ENCODE peak calls at places on chromosomes 13 and 19, in ten cellular contexts. D, C, P, V, B, U, N, Q, X and A are unnamed samples. For H3K4me1 and H3K27me3, the result is how much of the 10 kb centered on the place peaks cover.

GRCh38 chr19:34217952-34218817 is 36.2 kb upstream of the GARRE1 start:
- DNase-seq in D (no peak), C (no peak), P (no peak), V (no peak), B (no peak), U (peak), N (peak), Q (no peak), X (no peak), A (peak)

GRCh38 chr19:46386996-46387712 is 26.2 kb downstream of the CCDC8 start:
- DNase-seq in D (peak), C (no peak), P (no peak), V (no peak), B (no peak), U (no peak), N (no peak), Q (no peak), X (peak), A (no peak)

GRCh38 chr19:53828531-53828930 is 4.4 kb upstream of the NLRP12 start:
- DNase-seq in D (no peak), C (no peak), P (no peak), V (no peak), B (no peak), U (no peak), N (no peak), Q (no peak), X (no peak), A (no peak)

GRCh38 chr13:20702945-20703784 is at the start of gene IL17D:
- DNase-seq in D (no peak), C (peak), P (no peak), V (no peak), B (no peak), U (no peak), N (no peak), Q (peak), X (no peak), A (peak)

GRCh38 chr13:23159205-23159586 is 21.6 kb upstream of the SGCG start:
- DNase-seq in D (no peak), C (peak), P (peak), V (no peak), B (peak), U (no peak), N (peak), Q (peak), X (peak), A (no peak)

GRCh38 chr19:47704656-47705055 is 8.6 kb upstream of the EHD2 start:
- DNase-seq in D (no peak), C (no peak), P (no peak), V (no peak), B (no peak), U (no peak), N (no peak), Q (no peak), X (no peak), A (no peak)

GRCh38 chr13:68759617-68760016 is 1348.0 kb upstream of the ATXN8OS start:
- DNase-seq in D (no peak), C (no peak), P (no peak), V (no peak), B (no peak), U (no peak), N (no peak), Q (no peak), X (no peak), A (no peak)

GRCh38 chr13:97348569-97349100 is 85.3 kb upstream of the RAP2A start:
- DNase-seq in D (no peak), C (no peak), P (no peak), V (no peak), B (no peak), U (no peak), N (no peak), Q (no peak), X (no peak), A (no peak)

GRCh38 chr19:13095934-13096890 is 6.4 kb downstream of the LYL1 start:
- DNase-seq in D (no peak), C (peak), P (peak), V (no peak), B (no peak), U (peak), N (no peak), Q (peak), X (peak), A (peak)

GRCh38 chr13:92896842-92897241 is 329.8 kb upstream of the GPC6 start:
- DNase-seq in D (no peak), C (peak), P (no peak), V (no peak), B (peak), U (no peak), N (peak), Q (peak), X (no peak), A (no peak)

GRCh38 chr19:47507031-47507430 is 7.8 kb downstream of the NAPA start:
- DNase-seq in D (peak), C (peak), P (no peak), V (no peak), B (no peak), U (no peak), N (no peak), Q (no peak), X (no peak), A (no peak)

GRCh38 chr19:44747739-44748425 is 626 bp upstream of the BCL3 start:
- DNase-seq in D (peak), C (peak), P (peak), V (no peak), B (no peak), U (peak), N (peak), Q (peak), X (peak), A (peak)

GRCh38 chr13:40629678-40630384 is 36.6 kb downstream of the FOXO1 start:
- DNase-seq in D (no peak), C (no peak), P (no peak), V (no peak), B (no peak), U (no peak), N (no peak), Q (no peak), X (no peak), A (no peak)

GRCh38 chr19:48473161-48473966 is 4.2 kb downstream of the CYTH2 start:
- DNase-seq in D (no peak), C (no peak), P (no peak), V (no peak), B (no peak), U (no peak), N (no peak), Q (peak), X (no peak), A (no peak)

GRCh38 chr19:48329167-48329891 is 4.0 kb downstream of the EMP3 start:
- DNase-seq in D (peak), C (no peak), P (no peak), V (no peak), B (no peak), U (no peak), N (peak), Q (peak), X (no peak), A (peak)

GRCh38 chr19:2613507-2614295 is 88.8 kb downstream of the GNG7 start:
- DNase-seq in D (no peak), C (peak), P (peak), V (no peak), B (peak), U (no peak), N (peak), Q (peak), X (no peak), A (peak)

GRCh38 chr13:20127263-20127562 is 33.6 kb downstream of the GJA3 start:
- DNase-seq in D (no peak), C (no peak), P (no peak), V (no peak), B (no peak), U (no peak), N (no peak), Q (no peak), X (no peak), A (no peak)

GRCh38 chr13:45809810-45810394 is 41.7 kb downstream of the SIAH3 start:
- DNase-seq in D (no peak), C (no peak), P (no peak), V (no peak), B (no peak), U (no peak), N (no peak), Q (peak), X (peak), A (no peak)

GRCh38 chr19:45952691-45953505 is 20.8 kb downstream of the NOVA2 start:
- DNase-seq in D (peak), C (peak), P (peak), V (no peak), B (peak), U (peak), N (peak), Q (peak), X (no peak), A (peak)

GRCh38 chr19:7756258-7756657 is 6.8 kb upstream of the CLEC4M start:
- DNase-seq in D (no peak), C (no peak), P (no peak), V (no peak), B (no peak), U (no peak), N (no peak), Q (no peak), X (no peak), A (no peak)

GRCh38 chr13:95512957-95513356 is 39.6 kb upstream of the CLDN10 start:
- DNase-seq in D (no peak), C (no peak), P (no peak), V (no peak), B (no peak), U (no peak), N (no peak), Q (no peak), X (no peak), A (no peak)

GRCh38 chr19:58044391-58044790 is 10.6 kb downstream of the ZSCAN1 start:
- DNase-seq in D (no peak), C (no peak), P (no peak), V (no peak), B (no peak), U (no peak), N (no peak), Q (no peak), X (no peak), A (no peak)

GRCh38 chr19:4768934-4769777 is 22.4 kb upstream of the FEM1A start:
- DNase-seq in D (peak), C (peak), P (peak), V (no peak), B (peak), U (peak), N (peak), Q (peak), X (peak), A (peak)

GRCh38 chr19:8163781-8164180 is 14.4 kb upstream of the FBN3 start:
- DNase-seq in D (no peak), C (no peak), P (no peak), V (no peak), B (no peak), U (no peak), N (no peak), Q (peak), X (no peak), A (no peak)

GRCh38 chr13:33206945-33207615 is 78.5 kb downstream of the STARD13 start:
- DNase-seq in D (no peak), C (no peak), P (no peak), V (no peak), B (no peak), U (no peak), N (no peak), Q (no peak), X (no peak), A (no peak)

GRCh38 chr13:44955421-44955820 is 33.9 kb downstream of the NUFIP1 start:
- DNase-seq in D (no peak), C (no peak), P (no peak), V (no peak), B (no peak), U (no peak), N (no peak), Q (no peak), X (no peak), A (no peak)

GRCh38 chr13:23754506-23754905 is 134.7 kb downstream of the MIPEP start:
- DNase-seq in D (no peak), C (no peak), P (no peak), V (no peak), B (no peak), U (no peak), N (no peak), Q (no peak), X (no peak), A (peak)

GRCh38 chr19:3852614-3853254 is 16.1 kb downstream of the ZFR2 start:
- DNase-seq in D (no peak), C (no peak), P (no peak), V (no peak), B (no peak), U (no peak), N (peak), Q (peak), X (no peak), A (no peak)

GRCh38 chr19:49469828-49470614 is 4.0 kb upstream of the FLT3LG start:
- DNase-seq in D (no peak), C (no peak), P (no peak), V (no peak), B (no peak), U (no peak), N (no peak), Q (no peak), X (no peak), A (peak)

GRCh38 chr13:32889986-32890565 is 126.1 kb upstream of the KL start:
- DNase-seq in D (no peak), C (no peak), P (no peak), V (no peak), B (no peak), U (no peak), N (peak), Q (no peak), X (no peak), A (no peak)

GRCh38 chr13:101985321-101985720 is 416.5 kb downstream of the FGF14 start:
- DNase-seq in D (no peak), C (no peak), P (no peak), V (no peak), B (no peak), U (no peak), N (peak), Q (no peak), X (no peak), A (no peak)

GRCh38 chr13:105871768-105872167 is 663.7 kb downstream of the EFNB2 start:
- DNase-seq in D (no peak), C (peak), P (no peak), V (no peak), B (no peak), U (no peak), N (no peak), Q (no peak), X (no peak), A (no peak)

GRCh38 chr13:49690990-49691886 is at the start of gene EBPL:
- DNase-seq in D (peak), C (peak), P (peak), V (peak), B (peak), U (peak), N (peak), Q (peak), X (peak), A (peak)

GRCh38 chr13:106230450-106230849 is 305.0 kb downstream of the EFNB2 start:
- DNase-seq in D (no peak), C (no peak), P (no peak), V (no peak), B (no peak), U (no peak), N (peak), Q (no peak), X (no peak), A (no peak)

GRCh38 chr13:27919299-27919933 is 384 bp upstream of the PDX1 start:
- DNase-seq in D (no peak), C (no peak), P (no peak), V (no peak), B (no peak), U (no peak), N (no peak), Q (no peak), X (no peak), A (no peak)

GRCh38 chr19:49981603-49982593 is 20.9 kb upstream of the SIGLEC11 start:
- DNase-seq in D (no peak), C (no peak), P (no peak), V (no peak), B (no peak), U (no peak), N (no peak), Q (no peak), X (no peak), A (no peak)

GRCh38 chr19:5172859-5173577 is 167.6 kb downstream of the PTPRS start:
- DNase-seq in D (peak), C (no peak), P (no peak), V (no peak), B (no peak), U (no peak), N (peak), Q (no peak), X (peak), A (no peak)

DNA sequence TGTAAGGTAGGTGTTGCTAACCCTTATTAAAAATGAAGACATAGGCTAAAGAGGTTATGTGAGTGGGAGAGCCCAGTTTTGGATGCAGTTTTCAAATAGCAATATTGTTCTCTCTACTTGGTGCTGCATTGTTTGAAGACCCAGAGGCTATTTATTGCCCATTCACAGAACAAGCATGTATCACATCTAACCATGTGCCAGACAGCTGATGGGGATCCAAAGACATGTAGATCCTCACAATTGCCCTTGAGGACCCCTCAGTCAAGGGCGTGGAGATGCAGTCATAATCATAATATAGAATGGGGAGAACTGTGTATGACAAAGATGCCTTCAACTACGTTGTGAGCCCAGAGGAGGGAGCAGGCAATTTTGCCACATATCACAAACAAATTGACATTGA is 70.5 kb downstream of the NHLRC3 start:
- DNase-seq in D (no peak), C (no peak), P (no peak), V (no peak), B (no peak), U (no peak), N (no peak), Q (no peak), X (no peak), A (no peak)
- H3K4me1 ChIP-seq in D (under half), C (half or more), P (under half), V (under half), B (under half), U (under half), N (under half), Q (under half), X (under half), A (under half)

GRCh38 chr13:51870616-51871015 is 8.8 kb downstream of the CCDC70 start:
- DNase-seq in D (no peak), C (no peak), P (no peak), V (no peak), B (no peak), U (no peak), N (no peak), Q (no peak), X (no peak), A (no peak)

GRCh38 chr13:51862965-51863364 is 1.2 kb downstream of the CCDC70 start:
- DNase-seq in D (no peak), C (no peak), P (no peak), V (no peak), B (no peak), U (no peak), N (no peak), Q (no peak), X (no peak), A (no peak)

GRCh38 chr13:51869921-51870320 is 8.2 kb downstream of the CCDC70 start:
- DNase-seq in D (no peak), C (no peak), P (no peak), V (no peak), B (no peak), U (no peak), N (no peak), Q (no peak), X (no peak), A (no peak)

GRCh38 chr13:51865838-51866237 is 4.1 kb downstream of the CCDC70 start:
- DNase-seq in D (no peak), C (no peak), P (no peak), V (no peak), B (no peak), U (no peak), N (no peak), Q (peak), X (no peak), A (no peak)

DNA sequence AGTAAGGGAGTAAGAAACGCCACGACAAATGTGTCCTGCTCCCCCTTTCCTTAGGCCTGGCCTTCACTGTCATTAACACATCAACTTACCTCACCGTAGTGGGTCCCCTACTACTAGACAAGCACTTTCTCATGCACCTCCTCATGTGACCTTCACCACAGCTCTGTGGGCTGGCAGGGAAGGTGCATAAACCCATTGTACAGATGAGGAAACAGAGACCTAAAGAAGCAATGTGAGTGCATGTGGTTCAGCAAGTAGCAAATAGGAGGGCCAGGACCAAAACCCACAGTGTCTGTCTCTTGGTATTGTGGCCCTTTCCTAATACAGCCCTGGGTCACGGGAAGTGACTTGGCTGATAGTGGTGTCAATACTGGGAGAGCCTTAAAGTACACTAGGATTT is 5.3 kb downstream of the CCDC70 start:
- DNase-seq in D (no peak), C (no peak), P (no peak), V (no peak), B (no peak), U (no peak), N (no peak), Q (no peak), X (no peak), A (no peak)
- H3K27me3 ChIP-seq in D (under half), C (under half), P (under half), V (under half), B (under half), U (under half), N (under half), Q (under half), X (under half), A (under half)

DNA sequence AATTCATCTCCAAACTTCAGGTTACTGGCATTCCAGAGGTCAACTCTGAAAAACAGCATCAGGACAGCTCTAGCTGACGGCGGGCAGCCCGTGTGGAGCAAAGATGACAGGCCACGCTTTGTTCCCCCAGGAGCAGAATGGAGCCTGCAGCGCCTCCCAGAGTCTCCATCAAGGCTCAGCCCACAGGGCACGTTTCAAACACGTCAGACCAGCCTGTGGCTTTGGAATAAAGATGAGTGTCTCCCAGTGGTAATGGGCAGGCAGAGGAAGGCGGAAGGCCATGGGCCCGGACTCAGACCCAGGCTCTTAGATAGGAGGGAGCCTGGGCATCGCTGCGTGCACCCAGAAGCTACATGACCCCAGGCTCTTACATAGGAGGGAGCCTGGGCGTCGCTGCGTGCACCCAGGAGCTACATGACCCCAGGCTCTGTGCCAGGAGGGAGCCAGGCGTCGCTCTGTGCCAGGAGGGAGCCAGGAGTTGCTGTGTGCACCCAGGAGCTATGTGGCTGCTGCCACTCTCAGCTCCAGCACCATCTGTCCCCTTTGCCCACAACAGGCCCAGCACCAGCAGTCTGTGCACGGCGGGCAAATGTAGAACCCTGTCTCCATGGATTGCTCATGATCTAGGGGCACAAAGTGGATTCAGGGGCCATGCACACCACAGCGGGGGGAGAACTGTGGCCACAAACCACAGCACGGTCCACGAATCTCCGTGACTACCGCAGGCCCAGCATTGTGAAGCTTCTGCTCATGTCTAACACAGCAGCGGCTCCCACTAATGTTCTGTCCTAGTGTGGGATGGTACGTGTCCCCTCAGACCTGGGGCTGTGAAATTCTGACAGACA is 47.8 kb upstream of the C13orf46 start:
- DNase-seq in D (no peak), C (no peak), P (peak), V (no peak), B (no peak), U (no peak), N (no peak), Q (no peak), X (no peak), A (no peak)
- H3K4me1 ChIP-seq in D (under half), C (under half), P (under half), V (under half), B (under half), U (under half), N (under half), Q (under half), X (under half), A (under half)

DNA sequence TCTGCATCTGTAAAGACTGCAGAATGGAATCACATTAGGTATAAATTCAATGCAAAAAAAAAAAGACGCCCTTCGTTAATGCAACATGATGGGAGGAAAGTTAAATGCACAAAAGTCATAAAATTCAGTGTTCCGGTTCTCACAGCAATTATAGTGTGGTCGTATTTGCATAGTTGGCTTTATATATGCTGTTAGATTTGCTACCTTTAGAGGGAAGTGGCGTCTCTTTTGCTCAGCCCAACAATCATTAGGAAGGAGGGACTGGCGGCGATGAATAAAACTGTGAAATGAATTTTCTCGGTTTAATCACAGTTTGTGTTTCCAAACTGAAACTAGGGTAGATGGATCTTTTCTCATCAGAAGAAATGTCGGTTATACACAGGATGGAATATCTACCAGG is 215.8 kb downstream of the TEX29 start:
- DNase-seq in D (no peak), C (no peak), P (no peak), V (no peak), B (no peak), U (no peak), N (no peak), Q (no peak), X (no peak), A (no peak)
- H3K27me3 ChIP-seq in D (under half), C (half or more), P (half or more), V (under half), B (under half), U (under half), N (under half), Q (half or more), X (under half), A (under half)